ENCODE peak calls at places on chromosome 14, in five cellular contexts. V, R, G, F and J are unnamed samples.

GRCh38 chr14:24430682-24431568 is 1.2 kb downstream of the KHNYN start:
- DNase-seq in V (peak; percentile 10), R (no peak), G (peak; percentile 64), F (peak; percentile 27), J (peak; percentile 54)

GRCh38 chr14:81402123-81402495 is 2.0 kb upstream of the STON2 start:
- DNase-seq in V (no peak), R (no peak), G (no peak), F (no peak), J (no peak)

GRCh38 chr14:68924392-68925158 is 54.5 kb downstream of the ACTN1 start:
- DNase-seq in V (peak; percentile 58), R (no peak), G (no peak), F (no peak), J (no peak)

GRCh38 chr14:88765130-88765529 is 27.6 kb downstream of the EML5 start:
- DNase-seq in V (no peak), R (no peak), G (no peak), F (no peak), J (no peak)

GRCh38 chr14:88562831-88563686 is at the start of gene ZC3H14:
- DNase-seq in V (peak; percentile 95), R (peak; percentile 89), G (peak; percentile 94), F (peak; percentile 84), J (peak; percentile 92)

GRCh38 chr14:29273513-29273912 is 506.9 kb downstream of the FOXG1 start:
- DNase-seq in V (no peak), R (no peak), G (no peak), F (no peak), J (no peak)

GRCh38 chr14:94696518-94696917 is 73.4 kb downstream of the GSC start:
- DNase-seq in V (no peak), R (no peak), G (no peak), F (no peak), J (no peak)

GRCh38 chr14:91228112-91229004 is 16.1 kb downstream of the GPR68 start:
- DNase-seq in V (no peak), R (no peak), G (no peak), F (no peak), J (no peak)

GRCh38 chr14:87097021-87097420 is 896.0 kb downstream of the GALC start:
- DNase-seq in V (no peak), R (no peak), G (no peak), F (no peak), J (no peak)

GRCh38 chr14:68677476-68677875 is 115.4 kb downstream of the ZFP36L1 start:
- DNase-seq in V (no peak), R (no peak), G (no peak), F (no peak), J (no peak)

GRCh38 chr14:46034305-46034704 is 617.3 kb downstream of the RPL10L start:
- DNase-seq in V (peak; percentile 51), R (no peak), G (no peak), F (no peak), J (no peak)

GRCh38 chr14:93648440-93649168 is 139.7 kb downstream of the PRIMA1 start:
- DNase-seq in V (peak; percentile 61), R (no peak), G (peak; percentile 55), F (no peak), J (no peak)

GRCh38 chr14:102209224-102209966 is 69.7 kb downstream of the WDR20 start:
- DNase-seq in V (peak; percentile 32), R (no peak), G (peak; percentile 41), F (no peak), J (no peak)

GRCh38 chr14:93301821-93302447 is 30.9 kb downstream of the BTBD7 start:
- DNase-seq in V (peak; percentile 13), R (no peak), G (peak; percentile 51), F (no peak), J (no peak)

GRCh38 chr14:30064454-30064853 is 136.8 kb upstream of the PRKD1 start:
- DNase-seq in V (no peak), R (no peak), G (no peak), F (no peak), J (no peak)

GRCh38 chr14:93430319-93430801 is 379 bp upstream of the UNC79 start:
- DNase-seq in V (peak; percentile 85), R (no peak), G (peak; percentile 41), F (no peak), J (no peak)

GRCh38 chr14:84282618-84283017 is 1247.3 kb upstream of the FLRT2 start:
- DNase-seq in V (no peak), R (no peak), G (no peak), F (no peak), J (no peak)

GRCh38 chr14:91269076-91269991 is 24.8 kb upstream of the GPR68 start:
- DNase-seq in V (no peak), R (peak; percentile 39), G (no peak), F (no peak), J (no peak)

GRCh38 chr14:102544745-102545460 is 35.3 kb upstream of the ANKRD9 start:
- DNase-seq in V (peak; percentile 67), R (peak; percentile 78), G (peak; percentile 82), F (peak; percentile 49), J (no peak)

GRCh38 chr14:81855007-81855406 is 321.4 kb upstream of the SEL1L start:
- DNase-seq in V (no peak), R (no peak), G (no peak), F (no peak), J (no peak)

GRCh38 chr14:52175982-52176502 is 91.5 kb upstream of the PTGDR start:
- DNase-seq in V (no peak), R (peak; percentile 25), G (no peak), F (no peak), J (no peak)

GRCh38 chr14:61965030-61965745 is 203.0 kb downstream of the SNAPC1 start:
- DNase-seq in V (no peak), R (no peak), G (peak; percentile 8), F (no peak), J (no peak)

GRCh38 chr14:20803221-20803620 is 577 bp upstream of the RNASE1 start:
- DNase-seq in V (no peak), R (no peak), G (no peak), F (no peak), J (no peak)

GRCh38 chr14:102279688-102280348 is 25.1 kb downstream of the MOK start:
- DNase-seq in V (peak; percentile 2), R (no peak), G (peak; percentile 57), F (no peak), J (no peak)

GRCh38 chr14:69303086-69303485 is 43.1 kb downstream of the GALNT16 start:
- DNase-seq in V (no peak), R (no peak), G (no peak), F (no peak), J (no peak)

GRCh38 chr14:88470542-88471440 is 84.0 kb downstream of the PTPN21 start:
- DNase-seq in V (no peak), R (no peak), G (no peak), F (no peak), J (no peak)

GRCh38 chr14:100890044-100890443 is 13.5 kb downstream of the RTL1 start:
- DNase-seq in V (no peak), R (no peak), G (no peak), F (peak; percentile 17), J (peak; percentile 67)

GRCh38 chr14:54498579-54498978 is 9.8 kb upstream of the GMFB start:
- DNase-seq in V (no peak), R (no peak), G (no peak), F (no peak), J (no peak)

GRCh38 chr14:54501423-54501822 is 8.3 kb upstream of the CGRRF1 start:
- DNase-seq in V (no peak), R (no peak), G (no peak), F (no peak), J (no peak)

GRCh38 chr14:54500744-54501143 is 9.0 kb upstream of the CGRRF1 start:
- DNase-seq in V (no peak), R (no peak), G (no peak), F (no peak), J (no peak)

GRCh38 chr14:54502602-54503001 is 7.1 kb upstream of the CGRRF1 start:
- DNase-seq in V (no peak), R (no peak), G (no peak), F (no peak), J (no peak)

GRCh38 chr14:54503476-54503875 is 6.2 kb upstream of the CGRRF1 start:
- DNase-seq in V (no peak), R (no peak), G (peak; percentile 23), F (no peak), J (no peak)
- TF ChIP-seq CTCF in V (peak; percentile 40), R (no peak), G (peak; percentile 38), F (no peak), J (peak; percentile 76)

GRCh38 chr14:32933623-32933942 is 5.1 kb upstream of the NPAS3 start:
- DNase-seq in V (peak; percentile 58), R (no peak), G (no peak), F (no peak), J (no peak)
- TF ChIP-seq CTCF in V (peak; percentile 34), R (no peak), G (peak; percentile 27), F (no peak), J (peak; percentile 74)

GRCh38 chr14:64110832-64111231 is 183.3 kb downstream of the ESR2 start:
- DNase-seq in V (no peak), R (no peak), G (no peak), F (no peak), J (no peak)
- TF ChIP-seq CTCF in V (no peak), R (no peak), G (no peak), F (no peak), J (no peak)

DNA sequence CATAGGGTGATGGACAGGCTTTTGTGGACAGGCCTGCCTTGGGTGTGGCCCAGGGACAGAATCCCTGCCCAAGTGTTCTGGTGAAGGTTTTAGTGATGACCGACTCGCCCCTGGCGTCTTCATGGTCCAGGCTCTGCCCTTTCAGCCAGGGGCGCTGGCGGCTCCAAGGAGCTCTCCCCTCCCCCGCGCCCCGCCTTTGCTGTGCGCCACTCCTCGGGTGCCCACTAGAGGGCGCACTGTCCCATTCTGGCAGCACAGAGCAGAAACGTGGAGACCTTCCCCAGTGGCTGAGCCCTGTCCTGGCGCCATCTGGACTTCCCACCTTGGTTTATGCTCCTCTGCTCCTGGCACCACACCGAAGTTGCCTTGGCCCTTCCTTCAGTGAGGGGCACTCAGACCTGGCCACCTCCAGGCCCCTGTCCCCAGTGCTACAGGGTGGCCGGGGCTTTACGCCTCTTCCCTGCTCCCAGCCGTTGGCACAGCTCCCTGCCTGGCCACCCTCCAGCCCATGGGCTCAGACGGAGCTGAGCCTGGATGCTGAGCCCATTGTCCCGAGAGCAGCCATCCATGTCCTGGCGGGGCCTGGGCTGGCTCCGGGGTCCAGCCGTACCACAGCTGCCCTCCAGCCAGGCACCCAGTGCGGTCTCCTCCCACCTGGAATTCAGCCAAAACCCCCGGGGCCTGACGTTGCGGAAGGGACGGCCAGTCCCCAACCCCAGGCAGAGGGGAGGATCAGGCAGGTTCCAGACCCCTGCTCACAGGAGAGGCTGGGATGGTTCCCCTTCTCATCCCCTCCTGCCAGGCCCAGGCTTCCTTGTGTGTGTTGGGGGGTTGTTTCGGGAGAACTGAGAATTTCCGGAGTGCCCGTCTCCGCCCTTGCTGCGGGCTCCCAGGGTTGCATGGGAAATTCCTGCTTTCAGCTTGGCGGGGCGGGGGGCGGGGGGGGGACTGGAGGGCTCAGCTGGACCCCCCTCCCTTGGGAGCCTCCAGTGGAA is 5.6 kb upstream of the CRIP1 start:
- DNase-seq in V (peak; percentile 92), R (peak; percentile 92), G (peak; percentile 91), F (peak; percentile 91), J (no peak)
- TF ChIP-seq CTCF in V (peak; percentile 96), R (peak; percentile 100), G (peak; percentile 98), F (peak; percentile 99), J (peak; percentile 100)

GRCh38 chr14:104131968-104132732 is 6.2 kb upstream of the KIF26A start:
- DNase-seq in V (no peak), R (peak; percentile 4), G (no peak), F (no peak), J (peak; percentile 68)
- TF ChIP-seq CTCF in V (no peak), R (no peak), G (no peak), F (no peak), J (no peak)

GRCh38 chr14:96102071-96102856 is 63.1 kb downstream of the C14orf132 start:
- DNase-seq in V (no peak), R (no peak), G (no peak), F (no peak), J (no peak)
- TF ChIP-seq CTCF in V (no peak), R (no peak), G (no peak), F (no peak), J (peak; percentile 16)